ENCODE peak calls at places on chromosomes 11 and 22, in six cellular contexts. One of them, this sample, is unnamed.

GRCh38 chr11:35864131-35864530 is 79.7 kb upstream of the LDLRAD3 start:
- DNase-seq in NCI-H2081: no peak
- DNase-seq in right cardiac atrium: no peak
- DNase-seq in fibroblast of gingiva: no peak
- DNase-seq in naive thymus-derived CD4-positive, alpha-beta T cell: no peak
- DNase-seq in heart left ventricle: no peak
- DNase-seq in this sample: no peak

GRCh38 chr11:3710485-3711259 is 39.5 kb upstream of the CHRNA10 start:
- DNase-seq in NCI-H2081: no peak
- DNase-seq in right cardiac atrium: no peak
- DNase-seq in fibroblast of gingiva: peak
- DNase-seq in naive thymus-derived CD4-positive, alpha-beta T cell: no peak
- DNase-seq in heart left ventricle: no peak
- DNase-seq in this sample: no peak

GRCh38 chr11:78902771-78903507 is 328.3 kb upstream of the NARS2 start:
- DNase-seq in NCI-H2081: no peak
- DNase-seq in right cardiac atrium: peak
- DNase-seq in fibroblast of gingiva: no peak
- DNase-seq in naive thymus-derived CD4-positive, alpha-beta T cell: no peak
- DNase-seq in heart left ventricle: no peak
- DNase-seq in this sample: no peak

GRCh38 chr22:49589811-49590210 is 237.9 kb downstream of the BRD1 start:
- DNase-seq in NCI-H2081: no peak
- DNase-seq in right cardiac atrium: no peak
- DNase-seq in fibroblast of gingiva: no peak
- DNase-seq in naive thymus-derived CD4-positive, alpha-beta T cell: no peak
- DNase-seq in heart left ventricle: no peak
- DNase-seq in this sample: no peak

GRCh38 chr11:11821899-11822298 is 19.9 kb upstream of the USP47 start:
- DNase-seq in NCI-H2081: no peak
- DNase-seq in right cardiac atrium: no peak
- DNase-seq in fibroblast of gingiva: no peak
- DNase-seq in naive thymus-derived CD4-positive, alpha-beta T cell: no peak
- DNase-seq in heart left ventricle: no peak
- DNase-seq in this sample: no peak

GRCh38 chr22:32311551-32312071 is 46.1 kb upstream of the RFPL3 start:
- DNase-seq in NCI-H2081: no peak
- DNase-seq in right cardiac atrium: no peak
- DNase-seq in fibroblast of gingiva: no peak
- DNase-seq in naive thymus-derived CD4-positive, alpha-beta T cell: no peak
- DNase-seq in heart left ventricle: no peak
- DNase-seq in this sample: no peak

GRCh38 chr11:1936781-1937615 is 10.1 kb upstream of the MRPL23 start:
- DNase-seq in NCI-H2081: no peak
- DNase-seq in right cardiac atrium: peak
- DNase-seq in fibroblast of gingiva: no peak
- DNase-seq in naive thymus-derived CD4-positive, alpha-beta T cell: peak
- DNase-seq in heart left ventricle: no peak
- DNase-seq in this sample: no peak

GRCh38 chr11:7204778-7205177 is 46.9 kb upstream of the SYT9 start:
- DNase-seq in NCI-H2081: no peak
- DNase-seq in right cardiac atrium: no peak
- DNase-seq in fibroblast of gingiva: no peak
- DNase-seq in naive thymus-derived CD4-positive, alpha-beta T cell: no peak
- DNase-seq in heart left ventricle: no peak
- DNase-seq in this sample: peak

GRCh38 chr11:34425360-34425759 is 13.4 kb upstream of the CAT start:
- DNase-seq in NCI-H2081: no peak
- DNase-seq in right cardiac atrium: no peak
- DNase-seq in fibroblast of gingiva: no peak
- DNase-seq in naive thymus-derived CD4-positive, alpha-beta T cell: no peak
- DNase-seq in heart left ventricle: no peak
- DNase-seq in this sample: no peak

GRCh38 chr22:17890892-17891291 is 116.6 kb upstream of the BID start:
- DNase-seq in NCI-H2081: no peak
- DNase-seq in right cardiac atrium: no peak
- DNase-seq in fibroblast of gingiva: no peak
- DNase-seq in naive thymus-derived CD4-positive, alpha-beta T cell: no peak
- DNase-seq in heart left ventricle: no peak
- DNase-seq in this sample: no peak

GRCh38 chr22:20511578-20512259 is 4.3 kb downstream of the MED15 start:
- DNase-seq in NCI-H2081: no peak
- DNase-seq in right cardiac atrium: no peak
- DNase-seq in fibroblast of gingiva: no peak
- DNase-seq in naive thymus-derived CD4-positive, alpha-beta T cell: no peak
- DNase-seq in heart left ventricle: no peak
- DNase-seq in this sample: no peak

GRCh38 chr11:11752688-11753087 is 89.1 kb upstream of the USP47 start:
- DNase-seq in NCI-H2081: no peak
- DNase-seq in right cardiac atrium: no peak
- DNase-seq in fibroblast of gingiva: no peak
- DNase-seq in naive thymus-derived CD4-positive, alpha-beta T cell: no peak
- DNase-seq in heart left ventricle: no peak
- DNase-seq in this sample: no peak

GRCh38 chr11:74538680-74539079 is 45.2 kb upstream of the LIPT2 start:
- DNase-seq in NCI-H2081: no peak
- DNase-seq in right cardiac atrium: no peak
- DNase-seq in fibroblast of gingiva: no peak
- DNase-seq in naive thymus-derived CD4-positive, alpha-beta T cell: no peak
- DNase-seq in heart left ventricle: no peak
- DNase-seq in this sample: peak

GRCh38 chr11:64090811-64091516 is 55.2 kb downstream of the FLRT1 start:
- DNase-seq in NCI-H2081: no peak
- DNase-seq in right cardiac atrium: no peak
- DNase-seq in fibroblast of gingiva: peak
- DNase-seq in naive thymus-derived CD4-positive, alpha-beta T cell: no peak
- DNase-seq in heart left ventricle: no peak
- DNase-seq in this sample: peak

GRCh38 chr11:1116666-1117390 is 40.9 kb upstream of the MUC5AC start:
- DNase-seq in NCI-H2081: no peak
- DNase-seq in right cardiac atrium: no peak
- DNase-seq in fibroblast of gingiva: no peak
- DNase-seq in naive thymus-derived CD4-positive, alpha-beta T cell: peak
- DNase-seq in heart left ventricle: no peak
- DNase-seq in this sample: no peak

GRCh38 chr11:2196970-2197770 is 25.6 kb upstream of the TH start:
- DNase-seq in NCI-H2081: peak
- DNase-seq in right cardiac atrium: peak
- DNase-seq in fibroblast of gingiva: peak
- DNase-seq in naive thymus-derived CD4-positive, alpha-beta T cell: peak
- DNase-seq in heart left ventricle: peak
- DNase-seq in this sample: peak

GRCh38 chr22:19765477-19766234 is 5.1 kb downstream of the TBX1 start:
- DNase-seq in NCI-H2081: no peak
- DNase-seq in right cardiac atrium: peak
- DNase-seq in fibroblast of gingiva: no peak
- DNase-seq in naive thymus-derived CD4-positive, alpha-beta T cell: peak
- DNase-seq in heart left ventricle: no peak
- DNase-seq in this sample: peak

GRCh38 chr22:29717789-29718188 is 2.0 kb upstream of the CABP7 start:
- DNase-seq in NCI-H2081: no peak
- DNase-seq in right cardiac atrium: no peak
- DNase-seq in fibroblast of gingiva: no peak
- DNase-seq in naive thymus-derived CD4-positive, alpha-beta T cell: no peak
- DNase-seq in heart left ventricle: no peak
- DNase-seq in this sample: no peak

GRCh38 chr11:78203184-78203583 is 14.5 kb downstream of the USP35 start:
- DNase-seq in NCI-H2081: no peak
- DNase-seq in right cardiac atrium: no peak
- DNase-seq in fibroblast of gingiva: no peak
- DNase-seq in naive thymus-derived CD4-positive, alpha-beta T cell: no peak
- DNase-seq in heart left ventricle: no peak
- DNase-seq in this sample: no peak

GRCh38 chr22:44764974-44765373 is 12.6 kb downstream of the ARHGAP8 start:
- DNase-seq in NCI-H2081: no peak
- DNase-seq in right cardiac atrium: no peak
- DNase-seq in fibroblast of gingiva: no peak
- DNase-seq in naive thymus-derived CD4-positive, alpha-beta T cell: no peak
- DNase-seq in heart left ventricle: no peak
- DNase-seq in this sample: no peak

GRCh38 chr22:35612903-35613302 is 4.2 kb downstream of the MB start:
- DNase-seq in NCI-H2081: no peak
- DNase-seq in right cardiac atrium: peak
- DNase-seq in fibroblast of gingiva: no peak
- DNase-seq in naive thymus-derived CD4-positive, alpha-beta T cell: no peak
- DNase-seq in heart left ventricle: peak
- DNase-seq in this sample: no peak

GRCh38 chr22:39994046-39994565 is 648 bp upstream of the FAM83F start:
- DNase-seq in NCI-H2081: no peak
- DNase-seq in right cardiac atrium: no peak
- DNase-seq in fibroblast of gingiva: no peak
- DNase-seq in naive thymus-derived CD4-positive, alpha-beta T cell: no peak
- DNase-seq in heart left ventricle: no peak
- DNase-seq in this sample: no peak

GRCh38 chr11:18192988-18193387 is 20.4 kb downstream of the MRGPRX4 start:
- DNase-seq in NCI-H2081: no peak
- DNase-seq in right cardiac atrium: no peak
- DNase-seq in fibroblast of gingiva: no peak
- DNase-seq in naive thymus-derived CD4-positive, alpha-beta T cell: no peak
- DNase-seq in heart left ventricle: no peak
- DNase-seq in this sample: no peak

GRCh38 chr22:45788530-45788929 is 116.9 kb downstream of the ATXN10 start:
- DNase-seq in NCI-H2081: no peak
- DNase-seq in right cardiac atrium: no peak
- DNase-seq in fibroblast of gingiva: no peak
- DNase-seq in naive thymus-derived CD4-positive, alpha-beta T cell: no peak
- DNase-seq in heart left ventricle: no peak
- DNase-seq in this sample: no peak

GRCh38 chr22:46649176-46650077 is 29.2 kb downstream of the GRAMD4 start:
- DNase-seq in NCI-H2081: peak
- DNase-seq in right cardiac atrium: peak
- DNase-seq in fibroblast of gingiva: peak
- DNase-seq in naive thymus-derived CD4-positive, alpha-beta T cell: no peak
- DNase-seq in heart left ventricle: peak
- DNase-seq in this sample: peak

GRCh38 chr11:43278302-43278956 is 33.4 kb upstream of the API5 start:
- DNase-seq in NCI-H2081: peak
- DNase-seq in right cardiac atrium: no peak
- DNase-seq in fibroblast of gingiva: no peak
- DNase-seq in naive thymus-derived CD4-positive, alpha-beta T cell: no peak
- DNase-seq in heart left ventricle: no peak
- DNase-seq in this sample: peak

This sample was measured in foreskin fibroblast.